ENCODE peak calls at places on chromosomes 4 and X, in five cellular contexts. Q is HFFc6, B is thoracic aorta, O is fibroblast of the aortic adventitia, K is fibroblast of mammary gland. X is an unnamed sample.

GRCh38 chrX:148161661-148162060 is 180.5 kb downstream of the FMR1NB start:
- DNase-seq in Q (no peak), B (no peak), O (no peak), K (no peak), X (no peak)

GRCh38 chrX:121308276-121308805 is 260.9 kb downstream of the GLUD2 start:
- DNase-seq in Q (peak; percentile 17), B (no peak), O (peak; percentile 72), K (peak; percentile 94), X (peak; percentile 21)

GRCh38 chr4:78169728-78170127 is 112.6 kb downstream of the FRAS1 start:
- DNase-seq in Q (no peak), B (no peak), O (no peak), K (no peak), X (no peak)

GRCh38 chrX:149825424-149825823 is 43.7 kb downstream of the MAGEA9 start:
- DNase-seq in Q (no peak), B (no peak), O (peak; percentile 9), K (peak; percentile 2), X (peak; percentile 59)

GRCh38 chr4:85591361-85592098 is 116.6 kb downstream of the ARHGAP24 start:
- DNase-seq in Q (peak; percentile 51), B (no peak), O (no peak), K (peak; percentile 68), X (no peak)

GRCh38 chrX:102739642-102740041 is 19.1 kb downstream of the GPRASP3 start:
- DNase-seq in Q (no peak), B (no peak), O (no peak), K (no peak), X (no peak)

GRCh38 chrX:111376486-111376885 is 35.5 kb downstream of the DCX start:
- DNase-seq in Q (no peak), B (no peak), O (no peak), K (no peak), X (no peak)

GRCh38 chr4:37981844-37982720 is 21.9 kb downstream of the PTTG2 start:
- DNase-seq in Q (peak; percentile 67), B (no peak), O (peak; percentile 18), K (no peak), X (no peak)

GRCh38 chr4:15670576-15670975 is 11.1 kb upstream of the FAM200B start:
- DNase-seq in Q (no peak), B (no peak), O (no peak), K (no peak), X (no peak)
- TF ChIP-seq CTCF in Q (no peak), B (no peak), O (no peak), K (no peak), X (no peak)

GRCh38 chrX:48958635-48959094 is 1.3 kb upstream of the OTUD5 start:
- DNase-seq in Q (peak; percentile 64), B (peak; percentile 19), O (peak; percentile 70), K (peak; percentile 71), X (peak; percentile 18)

GRCh38 chrX:48957477-48957826 is at the start of gene OTUD5:
- DNase-seq in Q (no peak), B (no peak), O (no peak), K (no peak), X (peak; percentile 74)

GRCh38 chrX:48960291-48960690 is 2.9 kb upstream of the OTUD5 start:
- DNase-seq in Q (no peak), B (no peak), O (no peak), K (no peak), X (no peak)

GRCh38 chrX:48957827-48958634 is 624 bp upstream of the OTUD5 start:
- DNase-seq in Q (peak; percentile 97), B (peak; percentile 79), O (peak; percentile 98), K (peak; percentile 98), X (peak; percentile 86)

DNA sequence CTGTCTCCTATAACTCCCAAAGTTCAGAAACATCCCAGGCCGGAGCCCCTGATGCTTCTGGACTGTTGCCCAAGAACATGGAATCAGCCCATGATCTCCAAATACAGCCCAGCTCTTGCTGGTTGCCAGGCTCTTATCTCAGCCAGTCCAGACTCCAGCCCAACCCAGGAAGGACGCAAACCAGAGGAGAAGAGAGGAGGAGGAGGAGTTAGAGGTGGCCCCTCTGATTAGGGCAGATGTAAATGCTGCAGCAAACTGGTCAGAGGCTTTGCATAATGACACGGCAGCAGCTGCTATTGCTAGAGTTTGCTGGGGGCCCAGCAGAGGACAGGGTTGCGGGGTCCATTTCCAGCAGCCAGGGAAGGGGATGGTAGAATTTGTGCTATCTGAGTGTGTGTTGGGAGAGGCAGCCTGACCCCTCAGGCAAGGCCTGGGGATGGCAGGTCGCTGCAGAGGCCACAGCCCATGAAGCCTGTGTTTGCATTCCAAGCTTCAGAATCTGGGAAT is 4.2 kb upstream of the OTUD5 start:
- DNase-seq in Q (no peak), B (no peak), O (peak; percentile 77), K (no peak), X (no peak)
- TF ChIP-seq CTCF in Q (no peak), B (no peak), O (no peak), K (no peak), X (no peak)

DNA sequence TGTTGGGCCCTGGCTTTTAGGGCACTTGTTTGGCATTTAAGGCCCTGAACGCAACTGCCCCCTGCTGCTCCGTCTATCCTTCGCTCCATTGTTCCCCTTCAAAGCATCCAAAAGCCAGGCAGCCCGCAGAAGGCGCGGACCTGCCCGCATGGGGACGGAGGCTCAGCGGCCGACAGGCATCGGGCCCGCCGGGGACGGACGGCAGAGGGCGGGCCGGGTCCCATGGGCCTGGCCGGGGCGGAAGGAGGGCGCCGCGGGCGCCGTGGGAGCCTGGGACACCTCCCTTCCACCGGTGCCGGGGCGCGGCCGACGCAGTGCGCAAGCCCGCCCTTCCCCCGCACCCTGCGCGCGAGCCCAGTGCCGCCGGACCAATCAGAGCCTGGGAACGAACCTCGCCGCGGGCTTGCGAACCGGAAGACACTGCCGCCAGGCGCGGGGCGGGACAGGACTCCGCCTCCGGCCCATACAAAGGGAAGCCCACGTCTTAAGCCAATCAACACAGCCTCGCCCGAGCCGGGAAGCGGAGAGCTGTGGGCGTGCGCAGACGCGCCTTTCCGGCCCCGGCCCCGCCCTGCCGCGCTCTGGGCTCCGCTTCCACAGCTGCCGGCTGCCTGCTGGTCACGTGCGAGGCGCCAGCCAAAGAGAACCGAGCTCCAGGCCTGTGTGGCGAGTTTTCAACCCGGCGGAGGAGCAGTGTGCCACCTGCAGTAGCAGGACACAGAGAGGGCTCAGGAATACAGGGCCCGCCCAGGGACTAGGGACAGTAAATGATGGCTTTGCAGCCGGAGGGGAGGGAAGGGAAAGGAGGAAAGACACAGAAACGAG is 2.1 kb upstream of the ARHGAP4 start:
- DNase-seq in Q (peak; percentile 96), B (peak; percentile 76), O (peak; percentile 97), K (peak; percentile 98), X (peak; percentile 91)
- TF ChIP-seq CTCF in Q (peak; percentile 37), B (no peak), O (peak; percentile 33), K (peak; percentile 11), X (no peak)

DNA sequence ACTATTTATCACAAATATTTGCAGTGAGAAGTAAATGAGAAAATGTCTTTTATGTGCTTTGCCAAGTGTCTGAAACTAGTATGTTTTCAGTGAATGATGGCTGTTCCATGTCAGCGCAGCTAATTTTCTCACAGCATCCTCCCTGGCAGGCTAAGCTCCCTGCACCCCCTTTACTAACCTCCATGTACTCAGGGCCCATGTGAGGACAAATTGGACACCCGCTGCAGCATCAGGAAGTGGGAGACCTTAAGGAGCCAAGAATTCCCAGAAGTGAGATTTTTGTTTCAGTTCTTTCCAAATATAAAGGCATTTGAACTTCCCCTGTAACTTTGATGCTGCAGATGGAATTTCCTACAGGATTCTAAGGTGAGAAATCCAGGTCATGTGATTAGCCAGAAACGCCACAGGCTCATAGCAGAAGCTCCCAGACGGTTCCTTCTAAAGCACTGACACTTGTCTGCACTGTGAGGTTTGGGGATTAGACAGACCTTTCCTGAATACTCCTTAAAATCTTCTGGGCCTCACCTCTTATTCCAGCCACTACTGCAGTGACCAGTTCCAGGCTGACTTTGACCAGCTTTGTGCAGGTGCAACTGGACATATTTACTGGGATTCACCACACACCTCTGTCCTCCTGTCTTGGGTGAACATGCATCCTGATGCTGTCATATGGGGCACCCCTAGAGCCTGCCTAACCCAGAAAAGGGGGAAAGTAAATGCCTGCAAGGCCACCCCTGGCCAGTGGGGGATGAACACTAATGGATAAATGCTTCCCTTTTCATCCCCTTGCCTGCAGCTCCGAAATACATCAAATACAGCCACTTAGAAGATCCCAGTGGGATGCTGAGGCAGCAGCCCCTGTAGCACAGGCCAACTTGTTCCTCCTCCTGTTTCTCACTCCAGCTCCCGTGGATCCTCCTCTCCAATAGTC is 45.9 kb downstream of the LGI2 start:
- DNase-seq in Q (no peak), B (no peak), O (no peak), K (no peak), X (peak; percentile 19)
- TF ChIP-seq CTCF in Q (peak; percentile 40), B (no peak), O (peak; percentile 16), K (no peak), X (peak; percentile 45)

GRCh38 chrX:70504772-70505450 is 60.3 kb downstream of the DLG3 start:
- DNase-seq in Q (no peak), B (no peak), O (no peak), K (no peak), X (no peak)
- TF ChIP-seq CTCF in Q (no peak), B (no peak), O (no peak), K (no peak), X (no peak)

GRCh38 chrX:11944486-11944885 is 186.4 kb downstream of the MSL3 start:
- DNase-seq in Q (peak; percentile 52), B (no peak), O (peak; percentile 49), K (peak; percentile 68), X (peak; percentile 44)
- TF ChIP-seq CTCF in Q (peak; percentile 75), B (no peak), O (peak; percentile 70), K (peak; percentile 69), X (peak; percentile 64)

DNA sequence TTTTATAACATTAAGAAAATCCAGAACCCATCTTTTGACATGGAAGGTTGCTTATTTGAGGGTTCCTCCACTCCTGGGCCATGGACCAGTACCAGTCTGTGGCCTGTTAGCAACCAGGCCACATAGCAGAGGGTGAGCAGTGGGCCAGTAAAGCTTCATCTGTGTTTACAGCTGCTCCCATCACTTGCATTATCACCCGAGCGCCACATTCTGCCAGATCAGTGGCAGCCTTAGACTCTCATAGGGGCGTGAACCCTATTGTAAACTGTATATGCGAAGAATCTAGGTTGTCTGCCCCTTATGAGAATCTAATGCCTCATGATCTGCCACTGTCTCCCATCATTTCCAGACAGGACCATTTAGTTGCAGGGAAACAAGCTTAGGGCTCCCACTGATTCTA is 58.6 kb downstream of the NDST4 start:
- DNase-seq in Q (no peak), B (no peak), O (no peak), K (peak; percentile 3), X (no peak)
- TF ChIP-seq CTCF in Q (no peak), B (no peak), O (no peak), K (peak; percentile 2), X (no peak)

X was measured in glutamatergic neuron.